ENCODE peak calls at places on chromosomes 11 and 22, in five cellular contexts. A is HCT116, F is tibial nerve, P is astrocyte, U is dorsolateral prefrontal cortex. E is an unnamed sample.

GRCh38 chr11:86063536-86063935 is 5.3 kb downstream of the PICALM start:
- DNase-seq in A (no peak), F (no peak), P (peak; percentile 30), U (no peak), E (no peak)

GRCh38 chr22:30423296-30423958 is 2.1 kb upstream of the MTFP1 start:
- DNase-seq in A (no peak), F (no peak), P (no peak), U (peak; percentile 58), E (no peak)

GRCh38 chr11:134159652-134160051 is 64.1 kb downstream of the NCAPD3 start:
- DNase-seq in A (no peak), F (no peak), P (no peak), U (no peak), E (no peak)

GRCh38 chr11:47245586-47246357 is 2.8 kb downstream of the ACP2 start:
- DNase-seq in A (no peak), F (no peak), P (no peak), U (no peak), E (no peak)

GRCh38 chr11:88250566-88251080 is 75.4 kb upstream of the RAB38 start:
- DNase-seq in A (no peak), F (no peak), P (no peak), U (no peak), E (no peak)

GRCh38 chr22:18063311-18063710 is 14.5 kb upstream of the PEX26 start:
- DNase-seq in A (no peak), F (no peak), P (no peak), U (no peak), E (no peak)

GRCh38 chr22:47850644-47851151 is 1088.2 kb downstream of the TBC1D22A start:
- DNase-seq in A (no peak), F (no peak), P (no peak), U (no peak), E (no peak)

GRCh38 chr11:71461696-71462095 is 8.7 kb downstream of the NADSYN1 start:
- DNase-seq in A (no peak), F (no peak), P (no peak), U (peak; percentile 25), E (no peak)

GRCh38 chr22:46942816-46943783 is 180.7 kb downstream of the TBC1D22A start:
- DNase-seq in A (no peak), F (no peak), P (no peak), U (no peak), E (no peak)

GRCh38 chr22:46619830-46620501 is at the start of gene GRAMD4:
- DNase-seq in A (no peak), F (no peak), P (peak; percentile 19), U (no peak), E (no peak)

GRCh38 chr11:1437500-1437899 is 47.8 kb downstream of the BRSK2 start:
- DNase-seq in A (no peak), F (no peak), P (peak; percentile 50), U (no peak), E (no peak)

GRCh38 chr11:96006016-96006415 is 82.1 kb upstream of the MTMR2 start:
- DNase-seq in A (no peak), F (no peak), P (no peak), U (no peak), E (no peak)

GRCh38 chr11:102138677-102139076 is 28.4 kb downstream of the YAP1 start:
- DNase-seq in A (no peak), F (no peak), P (peak; percentile 95), U (no peak), E (no peak)

DNA sequence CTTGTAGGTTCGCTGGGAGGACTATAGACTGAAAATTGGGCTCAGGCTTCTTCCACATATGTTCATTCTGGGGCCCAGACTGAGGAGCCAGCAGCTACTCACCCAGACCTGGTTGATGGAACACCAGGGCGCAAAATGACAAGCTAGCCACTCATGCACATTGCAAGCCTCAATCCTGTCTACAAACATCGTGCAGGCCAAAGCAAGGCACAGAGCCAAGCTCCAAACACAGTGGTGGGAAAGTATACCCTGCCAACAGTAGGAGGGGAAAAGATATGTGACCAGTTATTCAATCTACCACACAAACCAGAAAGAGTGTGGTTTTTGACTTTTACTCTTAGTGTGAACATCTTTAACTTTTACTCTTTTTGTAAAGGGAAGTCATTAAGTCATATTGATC is 660.5 kb downstream of the NTM start:
- DNase-seq in A (no peak), F (no peak), P (peak; percentile 57), U (no peak), E (no peak)
- TF ChIP-seq CTCF in A (no peak), F (no peak), P (no peak), U (no peak), E (no peak)

GRCh38 chr22:24437820-24438328 is 10.5 kb downstream of the ADORA2A start:
- DNase-seq in A (no peak), F (no peak), P (no peak), U (no peak), E (no peak)
- TF ChIP-seq CTCF in A (peak; percentile 41), F (no peak), P (peak; percentile 12), U (no peak), E (no peak)

GRCh38 chr22:29306175-29306829 is at the start of gene GAS2L1:
- DNase-seq in A (peak; percentile 51), F (peak; percentile 68), P (peak; percentile 57), U (no peak), E (no peak)
- TF ChIP-seq CTCF in A (peak; percentile 38), F (peak; percentile 69), P (peak; percentile 18), U (peak; percentile 55), E (no peak)

GRCh38 chr11:59679347-59679746 is 10.5 kb upstream of the PATL1 start:
- DNase-seq in A (no peak), F (no peak), P (no peak), U (no peak), E (no peak)

GRCh38 chr11:59676205-59676604 is 7.4 kb upstream of the PATL1 start:
- DNase-seq in A (no peak), F (no peak), P (no peak), U (no peak), E (no peak)

GRCh38 chr11:59680287-59681154 is 11.7 kb upstream of the PATL1 start:
- DNase-seq in A (peak; percentile 77), F (no peak), P (peak; percentile 49), U (no peak), E (no peak)

GRCh38 chr11:59678813-59679165 is 10.0 kb upstream of the PATL1 start:
- DNase-seq in A (no peak), F (no peak), P (no peak), U (no peak), E (no peak)

DNA sequence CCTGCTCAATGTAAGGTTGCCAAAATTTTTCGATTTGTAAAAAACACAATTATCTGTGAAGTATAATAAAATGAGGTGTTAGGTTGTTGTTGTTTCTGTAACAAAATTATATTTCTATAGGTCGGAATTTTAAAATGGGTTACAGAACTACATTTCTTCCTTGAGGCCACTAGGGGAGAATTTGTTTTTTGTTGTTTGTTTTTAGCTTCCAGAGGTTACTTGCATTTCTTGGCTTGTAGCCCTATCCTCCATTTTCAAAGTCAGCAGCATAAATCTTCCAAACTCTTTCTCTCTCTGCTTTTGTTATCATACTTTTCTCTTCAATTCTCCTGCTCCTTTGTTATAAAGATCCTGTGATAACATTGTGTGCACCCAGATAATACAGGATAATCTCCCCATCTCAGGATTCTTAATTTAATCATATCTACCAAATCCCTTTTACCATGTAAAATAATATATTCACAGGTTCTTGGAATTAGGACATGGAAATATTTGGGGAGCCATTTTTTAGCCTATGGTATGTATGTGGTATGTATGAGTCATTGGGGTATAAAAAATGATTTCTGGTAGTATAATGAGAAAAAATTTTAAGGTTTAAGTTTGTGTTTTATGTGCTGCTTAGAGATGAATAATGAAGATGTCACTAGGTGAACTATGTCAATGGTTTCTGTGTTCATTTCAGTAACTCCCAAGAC is 9.4 kb upstream of the PATL1 start:
- DNase-seq in A (no peak), F (no peak), P (no peak), U (no peak), E (no peak)
- TF ChIP-seq CTCF in A (no peak), F (no peak), P (no peak), U (no peak), E (no peak)

DNA sequence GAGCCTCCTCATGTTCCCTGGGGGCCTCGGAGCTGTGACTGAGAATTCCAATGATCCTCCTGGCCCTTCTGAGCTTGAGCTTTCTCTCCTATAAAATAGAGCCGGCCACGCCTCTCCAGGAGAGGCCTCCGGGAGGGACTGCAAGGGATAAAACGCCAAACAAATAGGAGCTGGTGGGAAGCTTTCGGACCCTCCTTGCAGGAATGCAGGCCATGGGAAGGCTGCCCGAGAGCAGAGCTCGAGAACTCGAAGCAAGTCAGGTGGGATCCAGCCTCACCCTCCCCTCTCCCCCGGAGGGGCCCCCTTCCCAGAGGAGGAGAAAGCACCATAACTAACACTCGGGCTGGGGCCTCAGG is 34.5 kb downstream of the FLRT1 start:
- DNase-seq in A (no peak), F (no peak), P (no peak), U (no peak), E (no peak)
- TF ChIP-seq CTCF in A (no peak), F (no peak), P (no peak), U (no peak), E (no peak)

DNA sequence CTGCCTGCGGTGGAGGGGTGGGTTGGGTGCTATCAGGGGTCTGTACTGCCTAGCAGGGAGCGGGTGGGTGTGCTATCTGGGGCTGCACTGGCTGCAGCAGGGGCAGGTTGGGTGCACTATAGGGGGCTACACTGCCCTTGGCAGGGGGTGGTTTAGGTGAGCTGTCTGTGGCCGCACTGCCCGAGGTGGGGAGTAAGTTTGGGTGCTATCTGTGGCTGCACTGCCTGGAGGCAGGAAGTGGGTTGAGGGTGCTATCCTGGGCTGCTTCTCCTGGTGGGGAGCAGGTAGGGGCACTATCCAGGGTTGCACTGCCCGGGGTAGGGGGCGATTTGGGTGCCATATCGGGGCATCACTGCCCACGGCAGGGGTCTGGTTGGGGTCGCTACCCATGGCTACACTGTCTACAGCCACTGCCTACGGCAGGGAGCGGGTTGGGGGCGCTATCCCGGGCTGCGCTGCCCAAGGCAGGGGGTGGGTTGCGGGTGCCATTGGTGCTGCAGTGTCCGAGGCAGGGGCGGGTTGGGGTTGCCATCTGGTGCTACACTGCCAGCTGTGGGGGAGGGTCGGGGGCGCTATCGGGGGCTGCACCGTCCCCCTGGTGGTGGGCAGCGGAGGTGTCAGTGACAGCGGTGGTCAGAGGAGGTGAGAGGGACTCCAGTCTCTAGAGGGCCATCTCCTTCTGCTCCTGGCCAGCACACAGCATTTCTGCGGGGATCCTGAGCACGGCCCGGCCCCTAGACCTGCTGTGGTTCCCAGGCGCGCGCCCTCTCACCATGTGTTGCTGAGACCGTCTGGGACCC is 1.3 kb upstream of the RFPL2 start:
- DNase-seq in A (no peak), F (no peak), P (no peak), U (no peak), E (no peak)
- TF ChIP-seq CTCF in A (no peak), F (no peak), P (no peak), U (no peak), E (no peak)